ENCODE peak calls at places on chromosomes 4 and X, in seven cellular contexts. W is neural progenitor cell, X is HCT116, U is OCI-LY7, N is K562, O is PC-3, S is keratinocyte. V is an unnamed sample.

GRCh38 chr4:61994036-61994435 is 793.9 kb downstream of the ADGRL3 start:
- DNase-seq in W (no peak), X (no peak), U (no peak), N (no peak), O (peak), S (no peak), V (no peak)

GRCh38 chrX:25858273-25858880 is 279.8 kb upstream of the MAGEB18 start:
- DNase-seq in W (no peak), X (no peak), U (no peak), N (no peak), O (no peak), S (no peak), V (no peak)

GRCh38 chrX:130715299-130715698 is 187.7 kb downstream of the ENOX2 start:
- DNase-seq in W (no peak), X (no peak), U (no peak), N (no peak), O (no peak), S (no peak), V (no peak)

GRCh38 chr4:141028024-141028529 is 105.2 kb downstream of the RNF150 start:
- DNase-seq in W (no peak), X (no peak), U (no peak), N (no peak), O (peak), S (peak), V (no peak)

GRCh38 chrX:129771266-129771995 is 8.3 kb upstream of the SASH3 start:
- DNase-seq in W (no peak), X (no peak), U (peak), N (no peak), O (no peak), S (no peak), V (no peak)

GRCh38 chrX:47283015-47283771 is 50.4 kb downstream of the USP11 start:
- DNase-seq in W (no peak), X (no peak), U (no peak), N (peak), O (no peak), S (no peak), V (no peak)

GRCh38 chr4:186557486-186557885 is 2.1 kb upstream of the MTNR1A start:
- DNase-seq in W (no peak), X (no peak), U (no peak), N (no peak), O (peak), S (no peak), V (no peak)

GRCh38 chr4:182643801-182644311 is 273.3 kb downstream of the DCTD start:
- DNase-seq in W (no peak), X (no peak), U (no peak), N (no peak), O (no peak), S (no peak), V (no peak)

GRCh38 chr4:163544407-163545038 is 50.0 kb downstream of the TMA16 start:
- DNase-seq in W (peak), X (no peak), U (peak), N (peak), O (peak), S (no peak), V (peak)

GRCh38 chr4:2248821-2249261 is 6.9 kb upstream of the HAUS3 start:
- DNase-seq in W (no peak), X (no peak), U (no peak), N (no peak), O (no peak), S (no peak), V (no peak)

GRCh38 chrX:39592776-39593175 is 505.0 kb downstream of the BCOR start:
- DNase-seq in W (no peak), X (no peak), U (no peak), N (no peak), O (peak), S (no peak), V (no peak)

GRCh38 chr4:27149541-27150212 is 289.0 kb downstream of the STIM2 start:
- DNase-seq in W (no peak), X (no peak), U (no peak), N (no peak), O (peak), S (no peak), V (no peak)

GRCh38 chr4:147596976-147597375 is 20.2 kb upstream of the TMEM184C start:
- DNase-seq in W (no peak), X (no peak), U (no peak), N (no peak), O (peak), S (no peak), V (no peak)

GRCh38 chr4:125735107-125735506 is 420.4 kb downstream of the FAT4 start:
- DNase-seq in W (peak), X (no peak), U (no peak), N (no peak), O (peak), S (peak), V (no peak)

DNA sequence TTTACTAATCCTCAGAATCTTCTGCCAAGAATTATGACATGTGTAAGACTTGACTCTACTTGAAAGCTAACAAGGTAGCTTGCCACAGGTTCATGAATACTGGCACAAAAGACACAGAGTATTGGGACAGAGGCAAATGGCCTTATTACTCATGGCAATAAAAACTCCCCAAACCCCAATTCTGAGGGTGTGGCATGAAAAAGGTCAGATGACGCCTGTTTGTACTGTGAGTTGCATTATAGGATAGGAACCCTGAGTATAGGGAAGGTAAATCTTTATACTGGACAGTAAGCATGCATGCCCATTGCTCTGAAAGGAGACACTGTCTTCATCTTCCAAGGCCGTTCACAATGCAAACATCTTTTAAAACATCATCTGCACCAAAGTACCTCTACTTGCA is 600.0 kb downstream of the IL1RAPL1 start:
- DNase-seq in W (no peak), X (no peak), U (no peak), N (no peak), O (peak), S (no peak), V (no peak)
- H2AFZ ChIP-seq in W (no peak), X (no peak), U (no peak), N (no peak), O (no peak), S (no peak), V (no peak)

DNA sequence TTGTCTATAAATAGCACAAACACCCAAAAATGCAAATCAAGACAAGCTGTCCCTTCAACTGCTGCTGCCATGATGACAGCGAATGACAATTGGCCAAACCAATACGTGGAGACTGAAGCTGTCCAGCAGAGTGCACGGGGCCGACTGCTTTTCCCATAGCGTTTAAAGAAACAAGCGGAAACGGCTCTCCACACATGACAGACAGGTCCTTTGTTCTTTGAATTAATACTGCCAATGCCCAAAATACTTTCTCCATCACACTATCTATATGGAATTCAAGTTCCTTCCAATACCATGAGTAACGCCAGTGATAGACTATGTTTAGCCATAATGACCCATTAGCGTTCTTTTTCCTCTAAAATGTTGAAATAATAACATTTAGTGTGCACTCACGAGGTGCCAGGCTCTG is 35.5 kb downstream of the AFAP1 start:
- DNase-seq in W (no peak), X (no peak), U (no peak), N (no peak), O (no peak), S (no peak), V (no peak)
- H3K27ac ChIP-seq in W (no peak), X (no peak), U (no peak), N (no peak), O (no peak), S (no peak), V (no peak)

GRCh38 chrX:37888010-37888409 is 40.6 kb upstream of the DYNLT3 start:
- DNase-seq in W (no peak), X (no peak), U (no peak), N (no peak), O (no peak), S (no peak), V (no peak)
- H2AFZ ChIP-seq in W (no peak), X (no peak), U (no peak), N (no peak), O (no peak), S (no peak), V (no peak)

GRCh38 chr4:7327341-7327885 is 107.3 kb downstream of the PSAPL1 start:
- DNase-seq in W (no peak), X (no peak), U (no peak), N (no peak), O (no peak), S (no peak), V (no peak)
- H3K27ac ChIP-seq in W (no peak), X (no peak), U (no peak), N (no peak), O (no peak), S (no peak), V (no peak)

DNA sequence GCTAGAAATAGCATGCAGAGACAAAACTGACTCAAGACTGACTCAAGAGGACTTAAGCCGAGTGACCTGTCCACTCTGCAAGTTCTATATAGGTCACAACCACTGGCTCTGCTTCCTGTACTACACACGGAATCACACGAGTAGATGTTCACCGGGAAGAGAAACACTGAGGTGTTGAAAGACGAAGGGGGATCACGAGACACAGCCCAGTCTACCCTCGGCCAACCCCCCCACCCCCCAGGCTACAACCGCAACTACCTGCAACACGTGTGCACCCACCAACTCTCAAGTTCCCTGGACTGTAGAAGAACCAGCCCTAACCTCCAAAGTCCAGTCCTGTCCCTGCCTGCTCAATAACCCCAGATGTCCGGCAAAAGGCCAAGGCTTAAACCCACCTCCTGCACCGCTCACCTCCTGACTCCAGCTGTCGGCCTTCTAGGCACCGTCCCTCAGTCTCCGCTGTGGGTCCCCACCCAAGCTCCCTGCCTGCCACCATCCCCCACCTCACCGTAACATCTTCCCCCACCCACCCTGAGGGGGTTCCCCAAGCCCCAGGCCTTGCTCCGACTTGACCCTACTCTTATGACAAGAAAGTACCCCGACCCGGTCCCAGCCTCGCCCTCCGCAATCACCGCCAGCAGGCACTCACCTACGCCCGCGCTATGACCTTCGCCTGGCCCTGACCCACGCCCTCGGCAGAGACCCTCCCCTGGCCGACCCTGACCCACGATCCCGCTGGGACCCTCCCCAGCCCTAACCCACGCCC is 739 bp downstream of the GAK start:
- DNase-seq in W (no peak), X (no peak), U (peak), N (peak), O (no peak), S (no peak), V (no peak)
- H2AFZ ChIP-seq in W (no peak), X (no peak), U (peak), N (peak), O (peak), S (peak), V (peak)

DNA sequence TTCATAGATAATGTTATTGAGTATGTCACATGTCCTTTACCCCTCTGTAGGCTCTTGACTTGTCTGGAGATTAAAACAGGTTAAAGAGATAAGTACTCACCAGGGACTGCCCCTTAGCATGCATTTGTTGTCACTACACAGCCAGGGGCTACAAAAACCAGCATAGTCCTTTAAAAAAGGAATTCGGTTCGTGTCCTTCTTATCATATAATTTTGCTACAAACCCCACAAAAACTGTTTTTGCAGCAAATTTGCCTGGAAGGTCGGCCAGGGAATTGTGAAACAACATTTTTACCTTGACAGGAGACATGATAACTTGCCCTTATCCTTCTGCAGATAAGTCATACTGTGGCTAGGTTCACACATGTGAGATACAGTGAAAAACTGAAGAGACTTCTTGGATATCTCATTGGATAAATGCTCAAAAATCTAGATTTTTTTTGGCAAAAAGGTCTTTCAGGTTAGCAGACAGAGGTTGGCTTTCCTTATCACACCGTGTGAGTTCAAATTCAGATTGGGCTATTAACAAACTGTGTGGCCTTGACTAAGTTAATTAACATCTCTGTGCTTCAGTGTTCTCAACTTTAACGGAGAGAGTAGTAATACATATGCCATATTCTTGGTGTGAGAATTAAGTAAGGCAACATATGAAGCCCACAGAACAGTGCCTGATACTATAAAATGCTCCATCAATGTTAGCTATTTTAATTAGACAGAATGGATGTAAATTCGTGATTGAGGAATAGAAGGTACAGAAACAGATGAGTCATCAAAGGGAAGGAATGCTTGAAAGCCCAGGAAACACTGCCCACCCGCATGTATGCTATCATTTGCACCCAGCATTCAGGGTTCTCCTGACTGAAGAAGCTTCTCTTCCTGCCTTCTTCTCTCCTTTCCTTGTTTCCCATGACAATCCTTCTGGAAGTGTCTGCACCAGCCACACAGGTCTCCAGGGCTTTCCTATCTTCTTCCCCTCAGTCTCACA is 30.0 kb downstream of the FAM9C start:
- DNase-seq in W (no peak), X (no peak), U (no peak), N (peak), O (no peak), S (no peak), V (no peak)
- H3K27ac ChIP-seq in W (no peak), X (no peak), U (peak), N (peak), O (no peak), S (no peak), V (no peak)

DNA sequence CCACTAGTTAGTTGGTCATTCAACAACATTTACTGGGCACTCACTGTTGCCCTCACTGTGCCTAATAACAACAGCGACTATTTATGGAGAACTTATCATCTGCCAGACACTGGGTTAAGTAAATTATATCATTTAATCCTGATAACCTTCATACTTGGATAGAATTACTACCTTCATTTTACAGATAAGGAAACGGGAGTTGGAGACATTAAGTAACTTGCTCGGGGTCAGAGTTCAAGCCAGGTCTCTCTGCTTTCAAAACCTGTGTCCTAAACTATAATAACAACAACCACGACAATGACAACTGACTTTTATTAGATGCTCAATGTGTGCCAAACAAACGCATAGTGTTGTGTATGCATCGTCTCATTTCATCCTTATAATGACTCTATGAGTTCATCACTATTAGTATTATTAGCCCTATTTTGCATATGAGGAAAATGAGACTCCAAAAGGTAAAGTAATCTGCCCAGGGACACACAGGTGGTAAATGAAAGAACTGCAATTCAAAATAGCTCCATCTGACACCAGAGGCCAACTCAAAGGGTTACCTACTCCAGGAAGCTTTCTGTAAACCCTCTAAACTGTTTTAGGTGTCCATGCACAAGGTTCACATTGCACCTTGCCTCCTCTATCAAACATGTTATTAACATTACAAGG is 98.4 kb upstream of the ACSL4 start:
- DNase-seq in W (no peak), X (no peak), U (no peak), N (no peak), O (no peak), S (no peak), V (no peak)
- H2AFZ ChIP-seq in W (no peak), X (no peak), U (no peak), N (no peak), O (no peak), S (no peak), V (no peak)

V was measured in Karpas-422.